ENCODE peak calls at places on chromosomes 12 and 14, in six cellular contexts. O is body of pancreas, P is IMR-90, N is kidney epithelial cell, C is left ventricle myocardium inferior, B is heart left ventricle. I is an unnamed sample.

GRCh38 chr12:49624919-49625577 is 1.7 kb downstream of the PRPF40B start:
- DNase-seq in B (no peak), P (peak; percentile 72), C (no peak), O (peak; percentile 26), N (no peak), I (no peak)

GRCh38 chr12:113935459-113935858 is 30.7 kb downstream of the RBM19 start:
- DNase-seq in N (no peak), C (no peak), O (no peak), B (no peak), P (no peak), I (no peak)

GRCh38 chr14:50527970-50528369 is 4.4 kb downstream of the MAP4K5 start:
- DNase-seq in O (no peak), B (no peak), C (no peak), P (peak; percentile 65), N (no peak), I (no peak)

GRCh38 chr14:93301821-93302447 is 30.9 kb downstream of the BTBD7 start:
- DNase-seq in P (no peak), B (no peak), C (no peak), O (no peak), N (peak; percentile 78), I (no peak)

GRCh38 chr12:89892426-89892825 is 183.8 kb upstream of the ATP2B1 start:
- DNase-seq in P (no peak), C (no peak), N (no peak), B (no peak), O (no peak), I (no peak)

GRCh38 chr12:2498961-2499500 is 295.7 kb upstream of the FKBP4 start:
- DNase-seq in C (no peak), N (no peak), B (no peak), O (no peak), P (no peak), I (no peak)

GRCh38 chr14:102900631-102901571 is 21.6 kb upstream of the AMN start:
- DNase-seq in B (no peak), O (no peak), P (no peak), C (no peak), N (no peak), I (no peak)

GRCh38 chr12:1575799-1576401 is 18.5 kb downstream of the FBXL14 start:
- DNase-seq in O (peak; percentile 14), N (no peak), P (peak; percentile 75), C (no peak), B (no peak), I (no peak)

GRCh38 chr12:102769323-102769916 is 147.6 kb downstream of the PAH start:
- DNase-seq in P (peak; percentile 58), N (no peak), O (peak; percentile 57), C (peak; percentile 23), B (peak; percentile 51), I (no peak)

GRCh38 chr12:130007771-130008170 is 103.9 kb upstream of the TMEM132D start:
- DNase-seq in C (no peak), B (no peak), N (no peak), P (no peak), O (no peak), I (no peak)
- TF ChIP-seq CTCF in C (no peak), B (no peak), N (no peak), P (no peak), O (no peak), I (no peak)

DNA sequence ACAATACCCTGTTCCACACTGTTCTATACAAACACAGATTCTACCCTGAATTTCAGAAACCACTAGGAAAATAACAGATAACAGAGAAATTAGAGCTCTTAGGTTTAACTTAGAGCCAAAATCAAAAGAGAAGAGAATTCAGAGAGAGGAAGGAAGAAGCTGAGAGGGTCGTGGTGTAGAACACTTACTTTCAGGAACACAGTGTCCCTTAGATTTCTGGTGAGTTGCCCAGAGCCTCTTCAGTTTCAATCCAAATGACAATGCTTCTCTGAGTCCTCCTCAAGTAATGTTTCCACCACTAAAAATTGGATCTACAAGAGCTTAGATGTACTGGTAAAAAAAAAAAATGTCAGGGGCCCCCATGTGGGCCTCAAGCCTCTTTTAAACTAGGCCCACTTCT is 2.6 kb downstream of the YAF2 start:
- DNase-seq in N (no peak), O (no peak), P (no peak), B (peak; percentile 32), C (no peak), I (peak; percentile 30)
- H3K4me3 ChIP-seq in N (no peak overlapping the region), O (no peak overlapping the region), P (no peak overlapping the region), B (peak overlapping the region; percentile 79), C (peak overlapping the region; percentile 84), I (no peak overlapping the region)

DNA sequence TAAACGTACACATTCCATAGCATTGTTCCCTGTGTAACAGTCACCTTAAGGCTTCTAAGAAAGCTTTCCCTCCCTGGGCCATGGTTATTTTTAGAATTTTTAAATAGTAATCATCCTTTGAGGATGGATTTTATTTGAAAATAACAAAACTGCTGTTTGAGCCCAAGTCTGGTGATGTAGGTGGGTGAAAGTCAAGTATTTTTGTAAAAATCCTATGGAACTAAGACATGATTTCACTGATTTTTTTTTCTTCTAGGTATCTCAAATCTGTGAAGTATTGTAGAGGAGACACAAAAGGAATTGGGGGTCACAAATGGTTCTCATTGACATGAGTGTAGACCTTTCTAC is 1.4 kb downstream of the ISCU start:
- DNase-seq in C (no peak), P (no peak), O (no peak), N (no peak), B (no peak), I (no peak)
- TF ChIP-seq CTCF in C (no peak), P (no peak), O (no peak), N (no peak), B (no peak), I (no peak)

GRCh38 chr14:99230271-99231141 is 41.5 kb downstream of the BCL11B start:
- DNase-seq in N (no peak), O (no peak), P (no peak), B (no peak), C (no peak), I (no peak)
- H3K4me3 ChIP-seq in N (no peak overlapping the region), O (no peak overlapping the region), P (no peak overlapping the region), B (no peak overlapping the region), C (no peak overlapping the region), I (no peak overlapping the region)

DNA sequence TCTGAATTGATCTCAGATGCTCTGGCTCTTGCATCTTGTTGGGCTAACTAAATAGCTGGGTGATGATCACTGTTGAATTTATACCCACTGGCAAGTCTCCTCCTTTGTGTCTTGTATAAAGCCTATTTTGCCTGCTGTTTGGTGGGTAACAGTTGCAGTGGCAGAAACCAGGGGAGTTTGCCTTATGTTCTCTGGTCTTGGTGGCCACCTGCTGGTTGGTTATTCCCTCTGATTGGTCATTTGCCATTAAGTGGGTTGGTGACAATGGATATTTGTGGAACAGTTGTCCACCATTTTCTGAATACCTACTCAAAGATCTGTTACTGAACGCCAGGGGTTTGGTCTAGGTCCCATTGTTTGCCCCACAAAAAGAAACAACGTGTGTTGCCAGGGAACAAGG is 52.1 kb downstream of the AVPR1A start:
- DNase-seq in C (no peak), P (no peak), B (no peak), O (no peak), N (no peak), I (no peak)
- TF ChIP-seq CTCF in C (peak; percentile 30), P (no peak), B (no peak), O (peak; percentile 19), N (peak; percentile 31), I (peak; percentile 43)

I was measured in LNCaP clone FGC.